ENCODE peak calls at places on chromosomes 13 and 19, in five cellular contexts. C is OCI-LY7, T is K562, G is mesendoderm, W is neural progenitor cell. F is an unnamed sample. For H3K4me1, the result is how much of the 10 kb centered on the place peaks cover.

GRCh38 chr13:22278336-22278929 is 607.6 kb downstream of the FGF9 start:
- DNase-seq in C (peak), T (peak), G (peak), W (peak), F (peak)

GRCh38 chr13:49938274-49938673 is 2.1 kb upstream of the SPRYD7 start:
- DNase-seq in C (peak), T (no peak), G (no peak), W (no peak), F (peak)

GRCh38 chr19:3289971-3290569 is 65.6 kb downstream of the CELF5 start:
- DNase-seq in C (no peak), T (no peak), G (no peak), W (no peak), F (no peak)

GRCh38 chr19:46932346-46932745 is 71.5 kb downstream of the ARHGAP35 start:
- DNase-seq in C (no peak), T (no peak), G (no peak), W (no peak), F (no peak)

GRCh38 chr13:26220575-26220974 is 1.5 kb downstream of the RNF6 start:
- DNase-seq in C (no peak), T (peak), G (peak), W (no peak), F (no peak)

GRCh38 chr19:37953576-37954303 is 46.7 kb downstream of the SIPA1L3 start:
- DNase-seq in C (no peak), T (no peak), G (peak), W (peak), F (no peak)

GRCh38 chr13:79423801-79424642 is 18.0 kb upstream of the RBM26 start:
- DNase-seq in C (peak), T (peak), G (peak), W (peak), F (peak)

GRCh38 chr13:66875264-66875663 is 354.9 kb downstream of the PCDH9 start:
- DNase-seq in C (no peak), T (no peak), G (no peak), W (no peak), F (no peak)

GRCh38 chr19:47240561-47240960 is 9.6 kb upstream of the BBC3 start:
- DNase-seq in C (no peak), T (no peak), G (no peak), W (no peak), F (no peak)

GRCh38 chr19:45577111-45577905 is 7.3 kb downstream of the OPA3 start:
- DNase-seq in C (no peak), T (peak), G (peak), W (no peak), F (no peak)

GRCh38 chr13:37751025-37751424 is 118.5 kb downstream of the TRPC4 start:
- DNase-seq in C (no peak), T (no peak), G (no peak), W (no peak), F (no peak)

GRCh38 chr19:7703332-7703731 is 1.4 kb upstream of the FCER2 start:
- DNase-seq in C (no peak), T (no peak), G (peak), W (no peak), F (no peak)

DNA sequence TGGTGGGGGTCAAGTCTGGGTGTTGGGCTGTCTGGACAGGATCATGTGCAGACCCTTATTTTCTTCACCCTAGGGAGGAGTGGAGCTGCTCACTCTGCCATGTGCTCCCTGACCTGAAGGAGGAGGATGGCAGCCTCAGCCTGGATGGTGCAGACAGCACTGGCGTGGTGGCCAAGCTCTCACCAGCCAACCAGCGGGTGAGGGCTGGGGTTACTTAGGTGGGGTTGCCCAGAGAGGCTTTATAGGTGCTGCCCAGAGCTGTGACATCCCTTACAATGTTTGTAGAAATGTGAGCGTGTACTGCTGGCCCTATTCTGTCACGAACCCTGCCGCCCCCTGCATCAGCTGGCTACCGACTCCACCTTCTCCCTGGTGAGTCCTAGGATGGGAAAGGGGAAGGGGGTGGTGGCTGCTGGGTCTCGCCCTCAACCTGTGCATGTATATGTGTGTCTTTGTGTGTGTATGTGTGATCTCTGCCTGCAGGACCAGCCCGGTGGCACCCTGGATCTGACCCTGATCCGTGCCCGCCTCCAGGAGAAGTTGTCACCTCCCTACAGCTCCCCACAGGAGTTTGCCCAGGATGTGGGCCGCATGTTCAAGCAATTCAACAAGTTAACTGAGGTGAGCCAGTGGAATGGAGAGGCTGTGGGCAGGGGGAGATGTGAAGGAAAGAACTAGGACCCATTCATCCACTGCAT is 5.1 kb downstream of the CHMP2A start:
- DNase-seq in C (no peak), T (no peak), G (no peak), W (no peak), F (no peak)
- H3K4me2 ChIP-seq in C (no peak), T (no peak), G (no peak), W (no peak), F (no peak)

DNA sequence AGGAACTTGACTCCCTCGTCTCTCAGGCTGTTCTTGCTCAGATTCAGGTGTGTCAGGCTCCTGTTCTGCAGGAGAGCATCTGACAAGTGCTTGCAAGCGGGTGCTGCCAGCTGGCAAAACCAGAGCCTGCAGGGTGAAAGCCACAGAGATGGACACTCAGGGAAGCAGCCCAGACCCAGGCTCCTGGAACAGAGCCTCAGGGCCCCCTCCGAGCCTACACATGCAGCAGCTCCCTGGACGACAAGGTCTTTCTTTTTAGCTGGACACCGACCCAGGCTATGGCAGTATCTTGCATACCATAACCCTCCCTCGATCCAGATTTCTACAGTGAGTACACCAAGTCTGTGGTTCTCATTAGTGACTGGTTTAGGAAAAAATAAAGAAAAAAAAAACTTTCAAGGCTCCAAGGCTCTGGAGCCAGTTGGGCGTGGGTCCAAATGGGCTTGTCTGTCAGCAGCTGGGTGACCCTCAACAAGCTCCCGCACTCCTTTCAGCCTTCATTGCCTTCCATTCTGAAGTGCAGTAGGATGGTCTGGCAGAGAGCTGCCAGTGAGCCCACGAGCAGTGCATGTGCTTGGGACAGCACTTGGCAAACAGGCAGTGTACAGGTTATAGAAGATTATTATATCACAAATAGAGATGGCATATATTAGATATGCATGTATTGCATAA is 29.9 kb downstream of the NLRP13 start:
- DNase-seq in C (no peak), T (no peak), G (no peak), W (no peak), F (no peak)
- H3K27ac ChIP-seq in C (no peak), T (no peak), G (no peak), W (no peak), F (no peak)

GRCh38 chr19:13024126-13024957 is 29.1 kb downstream of the NFIX start:
- DNase-seq in C (no peak), T (no peak), G (peak), W (peak), F (no peak)

GRCh38 chr19:13023666-13024065 is 28.4 kb downstream of the NFIX start:
- DNase-seq in C (no peak), T (no peak), G (no peak), W (no peak), F (no peak)

GRCh38 chr19:13026478-13026999 is 31.3 kb downstream of the NFIX start:
- DNase-seq in C (no peak), T (no peak), G (no peak), W (no peak), F (no peak)

GRCh38 chr19:13025819-13026477 is 30.7 kb downstream of the NFIX start:
- DNase-seq in C (no peak), T (no peak), G (no peak), W (no peak), F (no peak)

GRCh38 chr19:13024958-13025653 is 29.8 kb downstream of the NFIX start:
- DNase-seq in C (no peak), T (no peak), G (peak), W (peak), F (no peak)
- H3K4me1 ChIP-seq in C (under half), T (under half), G (under half), W (under half), F (under half)

GRCh38 chr19:15280048-15280725 is 47.9 kb upstream of the EPHX3 start:
- DNase-seq in C (no peak), T (no peak), G (peak), W (no peak), F (no peak)
- H3K4me2 ChIP-seq in C (no peak), T (no peak), G (no peak), W (peak), F (no peak)

F was measured in Karpas-422.